ENCODE peak calls at places on chromosomes 11 and 22, in six cellular contexts. One of them, this sample, is unnamed.

GRCh38 chr22:30806391-30806861 is 111.8 kb downstream of the OSBP2 start:
- DNase-seq in sigmoid colon: no peak
- DNase-seq in esophagus squamous epithelium: no peak
- DNase-seq in NCI-H460: no peak
- DNase-seq in stimulated activated naive B cell treated with anti-CD40 and anti-IgM and Interleukin-4, amounts not matched to agents 10 μg/mL and 1 μg/mL and 100 μg/mL, for 72 hours: no peak
- DNase-seq in heart left ventricle: no peak
- DNase-seq in this sample: no peak

GRCh38 chr11:59532620-59533019 is 21.3 kb downstream of the OR4D9 start:
- DNase-seq in sigmoid colon: no peak
- DNase-seq in esophagus squamous epithelium: no peak
- DNase-seq in NCI-H460: no peak
- DNase-seq in stimulated activated naive B cell treated with anti-CD40 and anti-IgM and Interleukin-4, amounts not matched to agents 10 μg/mL and 1 μg/mL and 100 μg/mL, for 72 hours: no peak
- DNase-seq in heart left ventricle: no peak
- DNase-seq in this sample: no peak

GRCh38 chr11:69400140-69400539 is 81.3 kb upstream of the LINC01488 start:
- DNase-seq in sigmoid colon: no peak
- DNase-seq in esophagus squamous epithelium: no peak
- DNase-seq in NCI-H460: no peak
- DNase-seq in stimulated activated naive B cell treated with anti-CD40 and anti-IgM and Interleukin-4, amounts not matched to agents 10 μg/mL and 1 μg/mL and 100 μg/mL, for 72 hours: no peak
- DNase-seq in heart left ventricle: no peak
- DNase-seq in this sample: no peak

GRCh38 chr11:131889146-131889577 is 518.7 kb downstream of the NTM start:
- DNase-seq in sigmoid colon: no peak
- DNase-seq in esophagus squamous epithelium: no peak
- DNase-seq in NCI-H460: no peak
- DNase-seq in stimulated activated naive B cell treated with anti-CD40 and anti-IgM and Interleukin-4, amounts not matched to agents 10 μg/mL and 1 μg/mL and 100 μg/mL, for 72 hours: no peak
- DNase-seq in heart left ventricle: no peak
- DNase-seq in this sample: no peak

GRCh38 chr22:46884365-46884764 is 121.9 kb downstream of the TBC1D22A start:
- DNase-seq in sigmoid colon: no peak
- DNase-seq in esophagus squamous epithelium: no peak
- DNase-seq in NCI-H460: no peak
- DNase-seq in stimulated activated naive B cell treated with anti-CD40 and anti-IgM and Interleukin-4, amounts not matched to agents 10 μg/mL and 1 μg/mL and 100 μg/mL, for 72 hours: no peak
- DNase-seq in heart left ventricle: no peak
- DNase-seq in this sample: no peak

GRCh38 chr22:33271390-33272161 is 213.4 kb upstream of the SYN3 start:
- DNase-seq in sigmoid colon: no peak
- DNase-seq in esophagus squamous epithelium: no peak
- DNase-seq in NCI-H460: no peak
- DNase-seq in stimulated activated naive B cell treated with anti-CD40 and anti-IgM and Interleukin-4, amounts not matched to agents 10 μg/mL and 1 μg/mL and 100 μg/mL, for 72 hours: peak; percentile 71
- DNase-seq in heart left ventricle: peak; percentile 75
- DNase-seq in this sample: no peak

GRCh38 chr22:17112491-17113042 is 8.6 kb downstream of the TMEM121B start:
- DNase-seq in sigmoid colon: peak; percentile 37
- DNase-seq in esophagus squamous epithelium: no peak
- DNase-seq in NCI-H460: no peak
- DNase-seq in stimulated activated naive B cell treated with anti-CD40 and anti-IgM and Interleukin-4, amounts not matched to agents 10 μg/mL and 1 μg/mL and 100 μg/mL, for 72 hours: no peak
- DNase-seq in heart left ventricle: no peak
- DNase-seq in this sample: no peak

GRCh38 chr11:28702450-28702790 is 594.2 kb downstream of the METTL15 start:
- DNase-seq in sigmoid colon: no peak
- DNase-seq in esophagus squamous epithelium: no peak
- DNase-seq in NCI-H460: no peak
- DNase-seq in stimulated activated naive B cell treated with anti-CD40 and anti-IgM and Interleukin-4, amounts not matched to agents 10 μg/mL and 1 μg/mL and 100 μg/mL, for 72 hours: no peak
- DNase-seq in heart left ventricle: no peak
- DNase-seq in this sample: no peak

GRCh38 chr11:64413417-64413816 is 54.5 kb downstream of the RPS6KA4 start:
- DNase-seq in sigmoid colon: no peak
- DNase-seq in esophagus squamous epithelium: no peak
- DNase-seq in NCI-H460: no peak
- DNase-seq in stimulated activated naive B cell treated with anti-CD40 and anti-IgM and Interleukin-4, amounts not matched to agents 10 μg/mL and 1 μg/mL and 100 μg/mL, for 72 hours: no peak
- DNase-seq in heart left ventricle: no peak
- DNase-seq in this sample: no peak

GRCh38 chr11:12800032-12800671 is 125.9 kb downstream of the TEAD1 start:
- DNase-seq in sigmoid colon: no peak
- DNase-seq in esophagus squamous epithelium: no peak
- DNase-seq in NCI-H460: no peak
- DNase-seq in stimulated activated naive B cell treated with anti-CD40 and anti-IgM and Interleukin-4, amounts not matched to agents 10 μg/mL and 1 μg/mL and 100 μg/mL, for 72 hours: no peak
- DNase-seq in heart left ventricle: no peak
- DNase-seq in this sample: no peak

GRCh38 chr22:22748297-22748743 is 103.9 kb downstream of the GGTLC2 start:
- DNase-seq in sigmoid colon: no peak
- DNase-seq in esophagus squamous epithelium: no peak
- DNase-seq in NCI-H460: peak; percentile 7
- DNase-seq in stimulated activated naive B cell treated with anti-CD40 and anti-IgM and Interleukin-4, amounts not matched to agents 10 μg/mL and 1 μg/mL and 100 μg/mL, for 72 hours: no peak
- DNase-seq in heart left ventricle: no peak
- DNase-seq in this sample: peak; percentile 32

GRCh38 chr11:76056881-76057280 is 149.4 kb downstream of the WNT11 start:
- DNase-seq in sigmoid colon: no peak
- DNase-seq in esophagus squamous epithelium: no peak
- DNase-seq in NCI-H460: no peak
- DNase-seq in stimulated activated naive B cell treated with anti-CD40 and anti-IgM and Interleukin-4, amounts not matched to agents 10 μg/mL and 1 μg/mL and 100 μg/mL, for 72 hours: no peak
- DNase-seq in heart left ventricle: no peak
- DNase-seq in this sample: no peak

GRCh38 chr11:43772733-43773132 is 92.2 kb downstream of the HSD17B12 start:
- DNase-seq in sigmoid colon: no peak
- DNase-seq in esophagus squamous epithelium: no peak
- DNase-seq in NCI-H460: no peak
- DNase-seq in stimulated activated naive B cell treated with anti-CD40 and anti-IgM and Interleukin-4, amounts not matched to agents 10 μg/mL and 1 μg/mL and 100 μg/mL, for 72 hours: no peak
- DNase-seq in heart left ventricle: no peak
- DNase-seq in this sample: no peak

GRCh38 chr11:2704896-2705606 is 5.3 kb upstream of the KCNQ1OT1 start:
- DNase-seq in sigmoid colon: peak; percentile 61
- DNase-seq in esophagus squamous epithelium: no peak
- DNase-seq in NCI-H460: no peak
- DNase-seq in stimulated activated naive B cell treated with anti-CD40 and anti-IgM and Interleukin-4, amounts not matched to agents 10 μg/mL and 1 μg/mL and 100 μg/mL, for 72 hours: no peak
- DNase-seq in heart left ventricle: peak; percentile 12
- DNase-seq in this sample: no peak

GRCh38 chr22:26579331-26579886 is 10.5 kb downstream of the TPST2 start:
- DNase-seq in sigmoid colon: no peak
- DNase-seq in esophagus squamous epithelium: no peak
- DNase-seq in NCI-H460: no peak
- DNase-seq in stimulated activated naive B cell treated with anti-CD40 and anti-IgM and Interleukin-4, amounts not matched to agents 10 μg/mL and 1 μg/mL and 100 μg/mL, for 72 hours: peak; percentile 59
- DNase-seq in heart left ventricle: peak; percentile 38
- DNase-seq in this sample: peak; percentile 33

GRCh38 chr11:61028135-61028729 is 56.8 kb downstream of the CD6 start:
- DNase-seq in sigmoid colon: peak; percentile 51
- DNase-seq in esophagus squamous epithelium: no peak
- DNase-seq in NCI-H460: no peak
- DNase-seq in stimulated activated naive B cell treated with anti-CD40 and anti-IgM and Interleukin-4, amounts not matched to agents 10 μg/mL and 1 μg/mL and 100 μg/mL, for 72 hours: peak; percentile 60
- DNase-seq in heart left ventricle: no peak
- DNase-seq in this sample: peak; percentile 67

This sample was measured in stimulated activated CD4-positive, alpha-beta T cell treated with anti-CD3 and anti-CD28 coated beads, Interleukin-12 subunit alpha, Interleukin-12 subunit beta, amount 100 ng/mL, for 4 hours.